ENCODE peak calls at places on chromosomes 5 and 9, in four cellular contexts. One of them, this sample, is unnamed.

GRCh38 chr9:129487658-129488483 is 133.0 kb downstream of the C9orf50 start:
- DNase-seq in GM23248: peak; percentile 73
- DNase-seq in colonic mucosa: no peak
- DNase-seq in GM12878: no peak
- DNase-seq in this sample: peak; percentile 33

GRCh38 chr5:154642499-154643245 is 112.5 kb upstream of the LARP1 start:
- DNase-seq in colonic mucosa: no peak
- DNase-seq in GM12878: no peak
- DNase-seq in GM23248: peak; percentile 55
- DNase-seq in this sample: no peak

GRCh38 chr5:126454081-126454480 is 30.9 kb downstream of the GRAMD2B start:
- DNase-seq in colonic mucosa: no peak
- DNase-seq in GM12878: no peak
- DNase-seq in GM23248: no peak
- DNase-seq in this sample: no peak

GRCh38 chr9:15221746-15222145 is 85.3 kb downstream of the TTC39B start:
- DNase-seq in GM12878: no peak
- DNase-seq in GM23248: peak; percentile 69
- DNase-seq in colonic mucosa: no peak
- DNase-seq in this sample: no peak

GRCh38 chr9:70340572-70340971 is 73.9 kb downstream of the KLF9 start:
- DNase-seq in colonic mucosa: no peak
- DNase-seq in GM23248: peak; percentile 72
- DNase-seq in GM12878: no peak
- DNase-seq in this sample: no peak

GRCh38 chr9:78713746-78714405 is 417.0 kb downstream of the PSAT1 start:
- DNase-seq in GM12878: no peak
- DNase-seq in colonic mucosa: no peak
- DNase-seq in GM23248: peak; percentile 69
- DNase-seq in this sample: no peak

GRCh38 chr9:81035601-81036000 is 653.7 kb downstream of the TLE1 start:
- DNase-seq in GM12878: no peak
- DNase-seq in colonic mucosa: no peak
- DNase-seq in GM23248: no peak
- DNase-seq in this sample: no peak

GRCh38 chr9:37542488-37542887 is 33.7 kb downstream of the FBXO10 start:
- DNase-seq in GM23248: no peak
- DNase-seq in colonic mucosa: no peak
- DNase-seq in GM12878: no peak
- DNase-seq in this sample: no peak

GRCh38 chr5:52837068-52837467 is 49.4 kb downstream of the ITGA1 start:
- DNase-seq in colonic mucosa: no peak
- DNase-seq in GM23248: peak; percentile 19
- DNase-seq in GM12878: no peak
- DNase-seq in this sample: no peak

GRCh38 chr5:127961006-127961763 is 122.4 kb upstream of the SLC12A2 start:
- DNase-seq in colonic mucosa: no peak
- DNase-seq in GM12878: no peak
- DNase-seq in GM23248: no peak
- DNase-seq in this sample: no peak

GRCh38 chr9:15423328-15423985 is 781 bp downstream of the SNAPC3 start:
- DNase-seq in colonic mucosa: peak; percentile 25
- DNase-seq in GM23248: peak; percentile 77
- DNase-seq in GM12878: no peak
- DNase-seq in this sample: no peak

GRCh38 chr9:123036886-123037540 is 3.5 kb downstream of the GPR21 start:
- DNase-seq in colonic mucosa: no peak
- DNase-seq in GM23248: peak; percentile 24
- DNase-seq in GM12878: no peak
- DNase-seq in this sample: no peak

GRCh38 chr5:40150896-40151295 is 528.8 kb upstream of the PTGER4 start:
- DNase-seq in GM12878: no peak
- DNase-seq in colonic mucosa: no peak
- DNase-seq in GM23248: no peak
- DNase-seq in this sample: no peak

GRCh38 chr5:14266686-14267085 is 123.5 kb downstream of the TRIO start:
- DNase-seq in GM23248: peak; percentile 61
- DNase-seq in GM12878: no peak
- DNase-seq in colonic mucosa: no peak
- DNase-seq in this sample: no peak

GRCh38 chr5:59557572-59557971 is 336.0 kb downstream of the PDE4D start:
- DNase-seq in GM12878: no peak
- DNase-seq in GM23248: no peak
- DNase-seq in colonic mucosa: no peak
- DNase-seq in this sample: no peak

GRCh38 chr5:58502032-58502431 is 10.8 kb downstream of the GAPT start:
- DNase-seq in colonic mucosa: no peak
- DNase-seq in GM12878: no peak
- DNase-seq in GM23248: no peak
- DNase-seq in this sample: no peak

GRCh38 chr5:172910828-172911627 is 48.2 kb upstream of the RPL26L1 start:
- DNase-seq in GM23248: peak; percentile 95
- DNase-seq in colonic mucosa: peak; percentile 50
- DNase-seq in GM12878: peak; percentile 61
- DNase-seq in this sample: no peak

GRCh38 chr9:84652496-84653081 is 16.9 kb upstream of the NTRK2 start:
- DNase-seq in GM23248: no peak
- DNase-seq in GM12878: no peak
- DNase-seq in colonic mucosa: no peak
- DNase-seq in this sample: no peak

GRCh38 chr5:111927191-111927590 is 170.2 kb upstream of the NREP start:
- DNase-seq in GM23248: peak; percentile 50
- DNase-seq in colonic mucosa: no peak
- DNase-seq in GM12878: no peak
- DNase-seq in this sample: no peak

GRCh38 chr5:155728857-155729683 is 597.9 kb upstream of the SGCD start:
- DNase-seq in colonic mucosa: no peak
- DNase-seq in GM12878: no peak
- DNase-seq in GM23248: peak; percentile 53
- DNase-seq in this sample: no peak

GRCh38 chr5:103860327-103860726 is 297.7 kb upstream of the NUDT12 start:
- DNase-seq in GM12878: no peak
- DNase-seq in GM23248: no peak
- DNase-seq in colonic mucosa: no peak
- DNase-seq in this sample: no peak

GRCh38 chr9:126448865-126449577 is 122.4 kb downstream of the MVB12B start:
- DNase-seq in colonic mucosa: no peak
- DNase-seq in GM12878: no peak
- DNase-seq in GM23248: no peak
- DNase-seq in this sample: no peak

GRCh38 chr5:102865171-102865509 is 110.0 kb downstream of the PAM start:
- DNase-seq in colonic mucosa: no peak
- DNase-seq in GM12878: no peak
- DNase-seq in GM23248: peak; percentile 57
- DNase-seq in this sample: no peak

GRCh38 chr9:137366891-137367381 is 56.0 kb downstream of the EXD3 start:
- DNase-seq in colonic mucosa: no peak
- DNase-seq in GM23248: no peak
- DNase-seq in GM12878: no peak
- DNase-seq in this sample: no peak

GRCh38 chr5:125486634-125487033 is 740.2 kb upstream of the ZNF608 start:
- DNase-seq in GM23248: peak; percentile 71
- DNase-seq in GM12878: no peak
- DNase-seq in colonic mucosa: no peak
- DNase-seq in this sample: no peak

GRCh38 chr9:127305450-127306226 is 41.1 kb downstream of the GARNL3 start:
- DNase-seq in GM12878: no peak
- DNase-seq in GM23248: no peak
- DNase-seq in colonic mucosa: no peak
- DNase-seq in this sample: no peak

GRCh38 chr5:97192580-97193421 is 9.8 kb upstream of the RIOK2 start:
- DNase-seq in GM23248: no peak
- DNase-seq in GM12878: peak; percentile 63
- DNase-seq in colonic mucosa: no peak
- DNase-seq in this sample: peak; percentile 95

GRCh38 chr5:127849891-127850290 is 146.7 kb downstream of the CCDC192 start:
- DNase-seq in GM12878: no peak
- DNase-seq in GM23248: no peak
- DNase-seq in colonic mucosa: peak; percentile 45
- DNase-seq in this sample: no peak

GRCh38 chr5:143934821-143935220 is 122.9 kb downstream of the HMHB1 start:
- DNase-seq in GM12878: no peak
- DNase-seq in GM23248: no peak
- DNase-seq in colonic mucosa: no peak
- DNase-seq in this sample: no peak

GRCh38 chr5:135560858-135561257 is 17.9 kb downstream of the CXCL14 start:
- DNase-seq in GM23248: peak; percentile 88
- DNase-seq in colonic mucosa: peak; percentile 85
- DNase-seq in GM12878: peak; percentile 21
- DNase-seq in this sample: peak; percentile 74

GRCh38 chr5:168796840-168797548 is 217.8 kb upstream of the PANK3 start:
- DNase-seq in GM12878: no peak
- DNase-seq in colonic mucosa: no peak
- DNase-seq in GM23248: no peak
- DNase-seq in this sample: no peak

GRCh38 chr9:89475891-89476440 is 21.9 kb downstream of the SEMA4D start:
- DNase-seq in colonic mucosa: no peak
- DNase-seq in GM23248: no peak
- DNase-seq in GM12878: no peak
- DNase-seq in this sample: no peak

GRCh38 chr5:124888622-124889521 is 142.4 kb upstream of the ZNF608 start:
- DNase-seq in GM12878: no peak
- DNase-seq in GM23248: no peak
- DNase-seq in colonic mucosa: no peak
- DNase-seq in this sample: no peak

GRCh38 chr9:91954841-91955471 is 4.9 kb upstream of the ROR2 start:
- DNase-seq in GM23248: peak; percentile 87
- DNase-seq in GM12878: no peak
- DNase-seq in colonic mucosa: peak; percentile 77
- DNase-seq in this sample: peak; percentile 10

GRCh38 chr5:8462565-8462964 is 593.6 kb downstream of the MTRR start:
- DNase-seq in colonic mucosa: no peak
- DNase-seq in GM12878: no peak
- DNase-seq in GM23248: no peak
- DNase-seq in this sample: no peak

GRCh38 chr9:88052446-88052845 is 78.1 kb upstream of the CDK20 start:
- DNase-seq in colonic mucosa: no peak
- DNase-seq in GM12878: no peak
- DNase-seq in GM23248: no peak
- DNase-seq in this sample: no peak

GRCh38 chr5:133801955-133802751 is 166.3 kb downstream of the C5orf15 start:
- DNase-seq in GM12878: no peak
- DNase-seq in GM23248: peak; percentile 54
- DNase-seq in colonic mucosa: no peak
- DNase-seq in this sample: no peak

DNA sequence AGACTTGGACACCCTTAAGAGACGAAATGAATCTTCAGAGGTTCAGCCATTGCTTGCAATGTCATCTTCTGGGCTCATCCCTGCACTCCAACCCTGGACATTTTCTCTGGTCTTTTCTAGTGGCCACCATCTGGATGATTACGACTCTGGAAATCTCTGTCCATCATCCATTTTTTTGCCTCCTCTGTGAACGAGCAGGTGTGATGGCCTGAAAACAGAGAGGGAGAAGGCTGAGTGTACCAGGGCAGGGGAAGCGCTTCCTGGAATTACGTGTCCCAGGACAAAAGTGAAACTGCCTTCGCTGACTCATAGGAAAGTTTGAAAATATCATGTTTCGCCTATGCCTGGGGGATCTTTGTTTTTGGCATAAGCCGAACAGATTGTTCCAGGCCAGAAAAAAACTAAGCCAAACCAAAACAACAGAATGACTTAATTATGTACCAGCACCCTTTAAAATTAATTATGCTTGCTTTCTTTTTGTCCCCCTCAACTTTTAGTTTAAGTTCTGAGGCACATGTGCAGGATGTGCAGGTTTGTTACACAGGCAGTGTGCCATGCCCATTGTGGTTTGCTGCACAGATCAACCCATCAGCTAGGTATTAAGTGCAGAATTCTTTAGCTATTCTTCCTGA is 31.9 kb downstream of the ANKRD33B start:
- DNase-seq in GM12878: no peak
- DNase-seq in GM23248: peak; percentile 95
- DNase-seq in colonic mucosa: peak; percentile 33
- DNase-seq in this sample: peak; percentile 73
- H3K9ac ChIP-seq in GM12878: no peak overlapping the region
- H3K9ac ChIP-seq in GM23248: peak overlapping the region; percentile 65
- H3K9ac ChIP-seq in colonic mucosa: no peak overlapping the region
- H3K9ac ChIP-seq in this sample: peak overlapping the region; percentile 55

GRCh38 chr5:175686396-175686795 is 28.5 kb downstream of the HRH2 start:
- DNase-seq in GM23248: no peak
- DNase-seq in GM12878: no peak
- DNase-seq in colonic mucosa: no peak
- DNase-seq in this sample: no peak
- H3K27me3 ChIP-seq in GM23248: no peaks in the 10 kb centered on the region
- H3K27me3 ChIP-seq in GM12878: peaks cover 1% of the 10 kb centered on the region
- H3K27me3 ChIP-seq in colonic mucosa: no peaks in the 10 kb centered on the region
- H3K27me3 ChIP-seq in this sample: no peaks in the 10 kb centered on the region

GRCh38 chr5:78698218-78698751 is 49.7 kb upstream of the LHFPL2 start:
- DNase-seq in colonic mucosa: no peak
- DNase-seq in GM12878: no peak
- DNase-seq in GM23248: peak; percentile 46
- DNase-seq in this sample: no peak

GRCh38 chr5:78701795-78702406 is 53.3 kb upstream of the LHFPL2 start:
- DNase-seq in GM23248: no peak
- DNase-seq in GM12878: no peak
- DNase-seq in colonic mucosa: no peak
- DNase-seq in this sample: no peak

GRCh38 chr5:78696637-78697036 is 48.1 kb upstream of the LHFPL2 start:
- DNase-seq in GM23248: no peak
- DNase-seq in GM12878: no peak
- DNase-seq in colonic mucosa: no peak
- DNase-seq in this sample: no peak

DNA sequence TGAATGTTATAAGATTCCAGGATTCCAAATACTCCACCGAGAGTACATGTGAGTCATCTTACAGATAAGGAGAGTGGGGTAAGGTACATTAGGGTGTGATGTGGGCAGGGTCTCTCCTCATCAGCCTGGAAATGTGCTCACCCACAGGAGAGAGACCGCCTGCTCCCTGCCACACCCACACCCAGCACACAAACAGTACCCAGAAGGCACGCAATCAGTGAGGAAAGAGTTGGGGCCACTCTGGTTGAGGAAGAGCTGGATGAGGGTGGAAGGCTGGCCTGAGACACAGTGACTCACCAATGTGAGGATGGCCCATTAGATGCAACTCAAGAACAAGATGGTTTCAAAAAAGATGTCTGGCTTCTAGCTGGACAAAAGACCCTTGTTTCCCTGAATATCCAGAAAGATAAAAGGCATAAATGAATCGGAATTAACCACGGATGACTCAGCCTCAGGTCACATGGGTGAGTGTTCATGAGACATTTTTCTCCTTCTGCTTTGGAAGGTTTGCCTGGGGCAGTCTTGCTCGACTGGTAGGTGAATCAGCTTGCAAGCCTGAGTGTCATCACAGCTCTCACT is 51.1 kb upstream of the LHFPL2 start:
- DNase-seq in colonic mucosa: peak; percentile 42
- DNase-seq in GM23248: peak; percentile 98
- DNase-seq in GM12878: no peak
- DNase-seq in this sample: no peak
- H3K27ac ChIP-seq in colonic mucosa: no peak overlapping the region
- H3K27ac ChIP-seq in GM23248: peak overlapping the region; percentile 75
- H3K27ac ChIP-seq in GM12878: no peak overlapping the region
- H3K27ac ChIP-seq in this sample: no peak overlapping the region

GRCh38 chr9:5553211-5553610 is 42.9 kb downstream of the PDCD1LG2 start:
- DNase-seq in colonic mucosa: no peak
- DNase-seq in GM23248: peak; percentile 36
- DNase-seq in GM12878: no peak
- DNase-seq in this sample: no peak
- H3K9ac ChIP-seq in colonic mucosa: no peak overlapping the region
- H3K9ac ChIP-seq in GM23248: no peak overlapping the region
- H3K9ac ChIP-seq in GM12878: no peak overlapping the region
- H3K9ac ChIP-seq in this sample: no peak overlapping the region